ENCODE peak calls at places on chromosomes 4 and X, in five cellular contexts. B, P, X, K and V are unnamed samples.

GRCh38 chrX:2608638-2609430 is 82.3 kb upstream of the CD99 start:
- DNase-seq in B (peak), K (peak), P (no peak), X (no peak), V (no peak)

GRCh38 chr4:7987148-7987989 is 47.7 kb upstream of the AFAP1 start:
- DNase-seq in B (peak), P (peak), K (peak), X (no peak), V (peak)

GRCh38 chr4:47646372-47646771 is 161.3 kb downstream of the ATP10D start:
- DNase-seq in X (no peak), P (no peak), B (no peak), K (no peak), V (no peak)

GRCh38 chr4:184807797-184808718 is 17.7 kb downstream of the ACSL1 start:
- DNase-seq in X (peak), K (peak), B (no peak), P (peak), V (peak)

GRCh38 chr4:106065018-106065417 is 169.7 kb downstream of the NPNT start:
- DNase-seq in K (no peak), X (no peak), P (no peak), B (no peak), V (no peak)

GRCh38 chrX:37380920-37381319 is 31.8 kb downstream of the PRRG1 start:
- DNase-seq in B (no peak), X (no peak), P (no peak), K (no peak), V (no peak)

GRCh38 chr4:112765317-112765989 is 128.5 kb downstream of the LARP7 start:
- DNase-seq in K (peak), P (no peak), B (no peak), X (no peak), V (no peak)

GRCh38 chr4:41506071-41506470 is 31.9 kb upstream of the LIMCH1 start:
- DNase-seq in B (no peak), X (no peak), K (no peak), P (no peak), V (no peak)

GRCh38 chrX:133215747-133216146 is 2.4 kb downstream of the TFDP3 start:
- DNase-seq in P (no peak), B (no peak), K (peak), X (no peak), V (peak)

GRCh38 chr4:24533364-24533763 is 51.0 kb downstream of the DHX15 start:
- DNase-seq in K (no peak), X (no peak), P (no peak), B (no peak), V (no peak)

GRCh38 chr4:79620627-79621026 is 212.6 kb upstream of the GK2 start:
- DNase-seq in P (no peak), X (no peak), B (no peak), K (no peak), V (no peak)

GRCh38 chr4:89283226-89283974 is 24.2 kb downstream of the GPRIN3 start:
- DNase-seq in X (no peak), P (no peak), B (no peak), K (no peak), V (no peak)

GRCh38 chr4:16157609-16158503 is 68.4 kb downstream of the TAPT1 start:
- DNase-seq in K (no peak), P (no peak), B (no peak), X (no peak), V (no peak)

GRCh38 chrX:64093761-64094160 is 111.7 kb downstream of the AMER1 start:
- DNase-seq in K (peak), P (no peak), X (no peak), B (no peak), V (no peak)

GRCh38 chrX:103155201-103155600 is 59.7 kb upstream of the BEX4 start:
- DNase-seq in K (no peak), B (no peak), P (no peak), X (no peak), V (no peak)

GRCh38 chrX:148755111-148755510 is 254.7 kb downstream of the AFF2 start:
- DNase-seq in B (no peak), P (no peak), X (no peak), K (peak), V (no peak)

GRCh38 chr4:68368566-68369473 is 18.9 kb upstream of the YTHDC1 start:
- DNase-seq in P (no peak), X (no peak), B (no peak), K (peak), V (no peak)

GRCh38 chr4:155785828-155786227 is 27.0 kb downstream of the GUCY1B1 start:
- DNase-seq in P (no peak), K (no peak), X (no peak), B (no peak), V (no peak)

GRCh38 chr4:74105656-74106275 is 6.8 kb upstream of the CXCL2 start:
- DNase-seq in B (no peak), K (peak), X (no peak), P (no peak), V (no peak)

GRCh38 chr4:48989461-48990203 is 3.6 kb downstream of the CWH43 start:
- DNase-seq in P (no peak), K (no peak), B (no peak), X (no peak), V (no peak)

GRCh38 chrX:1425381-1425780 is 27.3 kb downstream of the ASMTL start:
- DNase-seq in X (no peak), P (no peak), K (no peak), B (no peak), V (no peak)

GRCh38 chr4:151921811-151922210 is 161.0 kb upstream of the GATB start:
- DNase-seq in B (no peak), P (no peak), K (no peak), X (no peak), V (no peak)